ENCODE peak calls at places on chromosomes 11 and 22, in seven cellular contexts. J is EL; H is stimulated activated CD8-positive, alpha-beta memory T cell treated with anti-CD3 and anti-CD28 coated beads, Interleukin-12 subunit alpha, Interleukin-12 subunit beta, amount 100 ng/mL, for 1 hour; A is brain microvascular endothelial cell; U is KG1; D is NCI-H345; Q is dorsolateral prefrontal cortex. Z is an unnamed sample.

GRCh38 chr11:23542816-23543215 is 682.5 kb upstream of the CCDC179 start:
- DNase-seq in J (no peak), H (no peak), A (no peak), U (no peak), D (no peak), Q (no peak), Z (no peak)

GRCh38 chr11:130261546-130261945 is 53.2 kb downstream of the ZBTB44 start:
- DNase-seq in J (no peak), H (no peak), A (no peak), U (no peak), D (no peak), Q (no peak), Z (no peak)

GRCh38 chr11:76793391-76793811 is 10.2 kb downstream of the TSKU start:
- DNase-seq in J (no peak), H (no peak), A (no peak), U (no peak), D (peak; percentile 61), Q (no peak), Z (peak; percentile 26)

GRCh38 chr11:22491826-22492225 is 133.8 kb downstream of the FANCF start:
- DNase-seq in J (no peak), H (no peak), A (no peak), U (no peak), D (no peak), Q (no peak), Z (no peak)

GRCh38 chr11:101442936-101443521 is 140.8 kb downstream of the TRPC6 start:
- DNase-seq in J (peak; percentile 23), H (no peak), A (no peak), U (no peak), D (no peak), Q (no peak), Z (no peak)

GRCh38 chr22:49656291-49656851 is 171.3 kb downstream of the BRD1 start:
- DNase-seq in J (no peak), H (no peak), A (no peak), U (no peak), D (no peak), Q (peak; percentile 42), Z (no peak)

GRCh38 chr11:103609117-103610066 is 427.0 kb upstream of the DDI1 start:
- DNase-seq in J (peak; percentile 96), H (no peak), A (peak; percentile 91), U (no peak), D (no peak), Q (no peak), Z (peak; percentile 74)

GRCh38 chr22:47071078-47071811 is 308.8 kb downstream of the TBC1D22A start:
- DNase-seq in J (no peak), H (no peak), A (no peak), U (no peak), D (no peak), Q (no peak), Z (no peak)

GRCh38 chr22:50188356-50188755 is 2.6 kb downstream of the TRABD start:
- DNase-seq in J (no peak), H (no peak), A (no peak), U (no peak), D (no peak), Q (no peak), Z (no peak)

GRCh38 chr11:122509899-122510298 is 145.6 kb upstream of the UBASH3B start:
- DNase-seq in J (no peak), H (no peak), A (no peak), U (no peak), D (no peak), Q (no peak), Z (no peak)

GRCh38 chr11:3890806-3891205 is 35.3 kb downstream of the STIM1 start:
- DNase-seq in J (no peak), H (no peak), A (no peak), U (no peak), D (no peak), Q (no peak), Z (no peak)

GRCh38 chr22:26949193-26949592 is 291.8 kb downstream of the MIAT start:
- DNase-seq in J (peak; percentile 16), H (no peak), A (peak; percentile 1), U (no peak), D (no peak), Q (no peak), Z (peak; percentile 43)

GRCh38 chr11:74185285-74185684 is 14.2 kb downstream of the PPME1 start:
- DNase-seq in J (no peak), H (no peak), A (no peak), U (no peak), D (no peak), Q (no peak), Z (no peak)

GRCh38 chr22:27086728-27087450 is 429.5 kb downstream of the MIAT start:
- DNase-seq in J (no peak), H (no peak), A (no peak), U (no peak), D (no peak), Q (no peak), Z (no peak)

GRCh38 chr22:39259698-39260097 is 14.9 kb upstream of the PDGFB start:
- DNase-seq in J (no peak), H (no peak), A (no peak), U (no peak), D (no peak), Q (no peak), Z (no peak)

GRCh38 chr11:28760676-28761390 is 652.6 kb downstream of the METTL15 start:
- DNase-seq in J (peak; percentile 66), H (no peak), A (peak; percentile 41), U (no peak), D (peak; percentile 74), Q (no peak), Z (no peak)

GRCh38 chr11:9301720-9302119 is 12.7 kb downstream of the TMEM41B start:
- DNase-seq in J (no peak), H (no peak), A (no peak), U (no peak), D (no peak), Q (no peak), Z (no peak)

GRCh38 chr11:30583505-30584280 is 2.5 kb downstream of the MPPED2 start:
- DNase-seq in J (no peak), H (no peak), A (no peak), U (no peak), D (no peak), Q (peak; percentile 66), Z (peak; percentile 41)